ENCODE peak calls at places on chromosomes 5 and 9, in five cellular contexts. D is endothelial cell of umbilical vein, G is stomach, Z is BE2C, A is left ventricle myocardium inferior. Y is an unnamed sample. For H3K9me3, the result is how much of the 10 kb centered on the place peaks cover.

GRCh38 chr9:79559501-79560181 is 12.1 kb upstream of the TLE4 start:
- DNase-seq in Z (no peak), G (no peak), A (no peak), D (peak), Y (no peak)

GRCh38 chr9:116589392-116590354 is 97.4 kb upstream of the TRIM32 start:
- DNase-seq in A (no peak), Z (peak), D (peak), G (no peak), Y (peak)

GRCh38 chr5:133205649-133206048 is 153.8 kb downstream of the HSPA4 start:
- DNase-seq in D (no peak), A (no peak), Z (no peak), G (no peak), Y (no peak)

GRCh38 chr5:81579525-81579924 is 171.4 kb downstream of the SSBP2 start:
- DNase-seq in Z (peak), G (no peak), A (no peak), D (peak), Y (no peak)

GRCh38 chr9:4740373-4740622 is 704 bp downstream of the AK3 start:
- DNase-seq in D (peak), A (no peak), G (no peak), Z (no peak), Y (peak)

GRCh38 chr9:130664191-130665028 is at the start of gene PRDM12:
- DNase-seq in A (no peak), G (no peak), Z (no peak), D (no peak), Y (no peak)

GRCh38 chr9:127336086-127336485 is 60.9 kb upstream of the SLC2A8 start:
- DNase-seq in Z (no peak), D (peak), G (no peak), A (no peak), Y (peak)

GRCh38 chr5:146802945-146803522 is 75.5 kb downstream of the PPP2R2B start:
- DNase-seq in A (no peak), G (no peak), Z (no peak), D (no peak), Y (no peak)

GRCh38 chr9:12785251-12785880 is 10.5 kb downstream of the LURAP1L start:
- DNase-seq in G (peak), Z (no peak), D (no peak), A (no peak), Y (peak)

GRCh38 chr9:20353931-20354652 is 268.2 kb downstream of the MLLT3 start:
- DNase-seq in D (no peak), A (no peak), Z (no peak), G (no peak), Y (no peak)

GRCh38 chr5:27093296-27093695 is 54.9 kb upstream of the CDH9 start:
- DNase-seq in Z (no peak), G (no peak), A (no peak), D (no peak), Y (no peak)

GRCh38 chr5:58759745-58760144 is 176.9 kb downstream of the RAB3C start:
- DNase-seq in G (no peak), A (no peak), Z (no peak), D (peak), Y (no peak)

GRCh38 chr5:126594676-126595485 is at the start of gene ALDH7A1:
- DNase-seq in G (peak), Z (peak), D (peak), A (peak), Y (peak)

GRCh38 chr9:137070201-137070905 is at the start of gene SAPCD2:
- DNase-seq in D (peak), G (peak), A (peak), Z (peak), Y (peak)

DNA sequence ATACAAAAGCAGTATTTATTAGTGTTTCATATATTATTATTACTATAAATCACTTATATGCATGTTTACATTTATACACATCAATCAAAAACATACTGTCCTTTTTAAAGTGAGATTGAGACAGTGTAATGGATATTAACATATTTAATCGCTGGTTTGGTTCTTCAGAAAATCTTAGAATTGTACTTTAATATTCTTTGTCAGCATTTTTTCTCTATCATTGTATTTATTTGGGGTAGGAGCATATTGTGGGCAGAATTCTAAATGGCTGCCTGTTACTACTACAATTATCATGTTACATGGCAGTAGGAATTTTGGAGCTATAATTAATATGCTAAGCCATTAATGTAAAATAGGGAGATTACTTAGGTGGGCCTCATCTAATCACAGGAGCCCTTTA is 722.6 kb downstream of the TLR4 start:
- DNase-seq in Z (no peak), D (no peak), G (no peak), A (no peak), Y (no peak)
- H3K9me3 ChIP-seq in Z (under half), D (under half), G (under half), A (under half), Y (under half)

DNA sequence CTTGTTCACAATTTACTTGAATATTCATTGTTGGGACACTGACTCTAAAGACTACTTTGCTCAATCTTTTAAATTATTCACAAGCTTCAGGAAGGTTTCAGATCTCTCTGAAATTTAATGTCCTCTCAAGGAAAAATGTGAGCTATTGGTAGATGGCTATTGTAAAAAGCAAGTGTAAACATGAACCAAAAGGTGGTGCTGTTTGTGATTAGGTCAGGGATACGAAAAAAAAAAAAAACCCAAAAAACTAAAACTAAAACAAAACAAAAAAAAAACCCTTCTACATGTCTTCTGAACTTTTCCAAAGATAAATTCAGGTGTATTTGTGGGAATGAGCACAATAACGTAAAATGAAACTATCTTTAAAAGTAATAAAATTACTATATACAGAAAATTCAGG is 193.8 kb downstream of the SLF1 start:
- DNase-seq in A (no peak), Z (no peak), G (no peak), D (no peak), Y (no peak)
- H3K9me3 ChIP-seq in A (under half), Z (under half), G (under half), D (under half), Y (under half)

GRCh38 chr9:123846966-123847365 is 83.0 kb downstream of the DENND1A start:
- DNase-seq in G (no peak), D (no peak), Z (no peak), A (no peak), Y (no peak)
- H3K9me3 ChIP-seq in G (under half), D (under half), Z (under half), A (half or more), Y (under half)

DNA sequence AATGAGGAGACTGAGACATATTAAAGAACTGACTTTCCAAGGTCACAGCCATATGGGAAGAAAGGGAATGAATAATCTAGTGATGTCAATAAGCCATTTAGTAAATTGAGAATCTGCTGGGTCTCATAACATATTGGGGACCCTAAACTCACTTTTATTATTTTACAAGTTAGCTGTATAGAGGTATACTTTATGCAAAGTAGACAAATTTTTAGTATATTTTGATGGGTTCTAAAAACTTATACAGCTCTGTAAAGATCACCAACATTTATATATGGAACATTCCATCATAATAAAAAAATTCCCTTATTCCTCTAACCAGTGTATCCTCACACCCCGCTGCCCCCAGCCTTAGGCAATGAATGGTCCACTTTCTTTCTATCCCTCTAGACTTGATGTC is 35.7 kb upstream of the ZNF510 start:
- DNase-seq in Z (no peak), G (no peak), A (no peak), D (no peak), Y (no peak)
- H3K9me3 ChIP-seq in Z (under half), G (half or more), A (half or more), D (under half), Y (under half)

Y was measured in PC-3.